ENCODE peak calls at places on chromosome 19, in six cellular contexts. P is IMR-90, W is GM10248, D is ascending aorta, Z is neural crest cell, V is fibroblast of the aortic adventitia. M is an unnamed sample.

GRCh38 chr19:48868196-48868886 is at the start of gene PLEKHA4:
- DNase-seq in V (peak; percentile 57), P (peak; percentile 49), W (no peak), Z (no peak), D (peak; percentile 90), M (peak; percentile 58)

GRCh38 chr19:536881-537404 is 5.4 kb downstream of the CDC34 start:
- DNase-seq in D (no peak), Z (no peak), W (no peak), P (no peak), V (no peak), M (no peak)

GRCh38 chr19:24053601-24054000 is 33.4 kb upstream of the ZNF254 start:
- DNase-seq in P (no peak), V (no peak), D (no peak), Z (no peak), W (no peak), M (no peak)

GRCh38 chr19:49498475-49498874 is 2.2 kb downstream of the RPS11 start:
- DNase-seq in Z (no peak), D (no peak), P (no peak), V (no peak), W (no peak), M (no peak)

GRCh38 chr19:12527034-12527836 is 24.0 kb downstream of the ZNF564 start:
- DNase-seq in Z (no peak), P (peak; percentile 41), W (no peak), D (no peak), V (peak; percentile 36), M (peak; percentile 55)

GRCh38 chr19:33671211-33671610 is 49.5 kb downstream of the CHST8 start:
- DNase-seq in W (no peak), D (no peak), V (no peak), P (no peak), Z (no peak), M (no peak)

GRCh38 chr19:31821346-31821745 is 472.1 kb upstream of the TSHZ3 start:
- DNase-seq in V (no peak), Z (no peak), W (no peak), D (no peak), P (no peak), M (no peak)

GRCh38 chr19:41821003-41821735 is 23.3 kb downstream of the LYPD4 start:
- DNase-seq in Z (peak; percentile 14), D (no peak), V (peak; percentile 26), W (peak; percentile 83), P (peak; percentile 15), M (peak; percentile 41)

GRCh38 chr19:15248648-15249559 is 16.7 kb upstream of the EPHX3 start:
- DNase-seq in W (no peak), Z (no peak), P (peak; percentile 91), D (peak; percentile 96), V (peak; percentile 91), M (peak; percentile 91)

GRCh38 chr19:55536951-55537740 is at the start of gene SBK2:
- DNase-seq in V (no peak), P (no peak), Z (peak; percentile 48), D (no peak), W (no peak), M (no peak)

GRCh38 chr19:41993612-41994483 is at the start of gene ATP1A3:
- DNase-seq in Z (peak; percentile 51), W (peak; percentile 82), D (no peak), P (peak; percentile 21), V (peak; percentile 38), M (peak; percentile 27)

GRCh38 chr19:35151273-35152065 is 3.1 kb upstream of the FXYD5 start:
- DNase-seq in W (no peak), D (no peak), V (no peak), Z (no peak), P (no peak), M (no peak)

GRCh38 chr19:2609389-2610116 is 92.9 kb downstream of the GNG7 start:
- DNase-seq in Z (no peak), P (no peak), D (peak; percentile 60), W (no peak), V (no peak), M (no peak)

GRCh38 chr19:2610637-2611482 is 91.6 kb downstream of the GNG7 start:
- DNase-seq in P (peak; percentile 94), W (peak; percentile 72), D (peak; percentile 97), V (peak; percentile 98), Z (peak; percentile 98), M (peak; percentile 96)

GRCh38 chr19:2611483-2612464 is 90.7 kb downstream of the GNG7 start:
- DNase-seq in Z (no peak), V (no peak), D (no peak), W (no peak), P (no peak), M (no peak)

GRCh38 chr19:2607712-2608601 is 94.5 kb downstream of the GNG7 start:
- DNase-seq in W (peak; percentile 71), D (peak; percentile 63), V (no peak), Z (no peak), P (no peak), M (no peak)

GRCh38 chr19:2608602-2608922 is 93.9 kb downstream of the GNG7 start:
- DNase-seq in P (no peak), V (no peak), Z (no peak), D (no peak), W (no peak), M (no peak)
- TF ChIP-seq CTCF in P (no peak), V (no peak), Z (no peak), D (no peak), W (no peak), M (no peak)

DNA sequence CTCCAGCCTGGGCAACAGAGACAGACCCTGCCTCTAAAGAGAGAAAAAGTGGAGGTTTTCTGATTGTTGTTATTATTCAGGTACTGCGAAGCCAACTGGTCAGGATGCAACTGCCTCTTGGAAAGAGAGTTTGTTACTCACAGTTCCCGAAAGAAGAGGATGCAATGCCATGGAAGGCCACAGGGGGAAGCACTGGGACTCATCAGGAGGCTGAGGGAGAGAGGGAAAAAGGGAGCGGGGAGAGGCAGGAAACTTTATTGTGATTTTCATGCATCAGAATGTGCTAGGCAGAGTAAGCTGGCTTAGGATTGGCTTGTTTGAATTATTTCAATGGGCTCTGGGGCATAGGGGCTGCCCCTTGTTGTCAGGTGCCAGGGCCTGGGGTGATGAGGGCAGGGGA is 27.6 kb downstream of the MYO9B start:
- DNase-seq in Z (peak; percentile 31), V (peak; percentile 47), W (no peak), P (peak; percentile 45), D (no peak), M (peak; percentile 60)
- TF ChIP-seq CTCF in Z (peak; percentile 61), V (peak; percentile 79), W (peak; percentile 32), P (peak; percentile 50), D (peak; percentile 35), M (peak; percentile 73)

DNA sequence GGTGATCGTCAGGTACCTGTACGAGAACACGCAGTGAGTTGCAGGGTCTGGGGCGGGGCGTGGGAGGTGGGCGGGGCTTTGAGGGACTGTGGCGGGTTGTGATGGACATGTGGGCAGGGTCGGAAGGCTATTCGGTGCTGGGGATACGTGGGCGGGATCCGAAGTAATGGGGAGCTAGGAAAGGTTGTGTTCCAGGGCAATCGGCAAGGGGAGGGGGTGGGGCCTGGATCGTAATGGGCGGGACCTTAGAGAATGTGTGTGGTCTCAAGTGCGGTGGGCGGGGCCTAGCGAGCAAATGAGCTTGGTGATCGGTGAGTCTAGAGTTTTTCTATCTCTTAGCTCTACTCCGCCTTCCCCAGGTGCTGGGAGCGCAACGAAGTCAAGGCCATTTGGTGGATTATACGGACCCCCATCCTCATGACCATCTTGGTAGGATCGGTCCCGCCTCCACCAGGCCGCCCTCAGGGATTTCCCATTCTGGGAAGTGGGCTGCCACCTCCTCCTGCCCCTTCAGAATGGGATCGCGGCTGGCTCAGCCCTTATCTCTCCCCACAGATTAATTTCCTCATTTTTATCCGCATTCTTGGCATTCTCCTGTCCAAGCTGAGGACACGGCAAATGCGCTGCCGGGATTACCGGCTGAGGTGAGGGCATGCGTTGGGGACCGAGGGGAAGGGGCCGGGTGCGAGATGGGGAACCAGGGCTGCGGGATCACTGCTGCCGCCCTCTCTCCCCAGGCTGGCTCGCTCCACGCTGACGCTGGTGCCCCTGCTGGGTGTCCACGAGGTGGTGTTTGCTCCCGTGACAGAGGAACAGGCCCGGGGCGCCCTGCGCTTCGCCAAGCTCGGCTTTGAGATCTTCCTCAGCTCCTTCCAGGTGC is 9.6 kb downstream of the GIPR start:
- DNase-seq in P (peak; percentile 62), Z (peak; percentile 53), D (peak; percentile 76), V (peak; percentile 57), W (peak; percentile 89), M (peak; percentile 90)
- TF ChIP-seq CTCF in P (no peak), Z (peak; percentile 44), D (no peak), V (no peak), W (no peak), M (no peak)

DNA sequence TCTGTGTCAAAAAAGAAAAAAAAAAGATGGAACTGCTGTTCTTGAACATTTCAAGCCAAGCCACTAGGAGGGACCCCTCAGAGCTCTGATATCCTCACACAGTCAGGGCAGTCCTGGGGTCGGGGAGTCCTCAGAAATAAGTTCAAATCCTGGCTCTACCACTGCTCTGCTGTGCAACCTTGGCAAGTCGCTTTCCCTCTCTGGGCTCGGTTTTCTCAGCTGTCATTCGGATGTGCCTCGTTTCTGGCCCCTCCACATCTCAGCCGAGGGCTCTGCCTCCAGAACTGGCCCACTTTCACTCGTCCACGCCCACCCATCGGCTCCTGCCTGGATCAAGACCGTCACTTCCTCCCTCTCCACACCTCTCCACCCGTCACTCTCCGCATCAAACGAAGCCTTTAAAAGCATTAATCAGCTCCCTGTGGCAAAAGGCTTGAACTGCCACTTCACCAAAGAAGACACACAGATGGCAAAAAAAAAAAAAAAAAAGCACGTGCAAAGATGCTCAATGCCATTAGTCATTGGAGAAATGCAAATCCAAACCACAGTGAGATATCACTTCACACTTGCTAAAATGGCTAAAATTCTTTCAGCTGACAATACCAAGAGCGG is 7.4 kb upstream of the ZNRF4 start:
- DNase-seq in W (no peak), D (no peak), P (no peak), Z (no peak), V (no peak), M (no peak)
- TF ChIP-seq CTCF in W (no peak), D (no peak), P (no peak), Z (no peak), V (no peak), M (no peak)

GRCh38 chr19:3671680-3672574 is 28.3 kb downstream of the PIP5K1C start:
- DNase-seq in V (peak; percentile 25), Z (no peak), W (peak; percentile 60), P (peak; percentile 20), D (no peak), M (peak; percentile 45)
- TF ChIP-seq CTCF in V (peak; percentile 13), Z (no peak), W (no peak), P (peak; percentile 28), D (peak; percentile 24), M (peak; percentile 23)

GRCh38 chr19:51607920-51608562 is 22.2 kb downstream of the SIGLEC5 start:
- DNase-seq in V (peak; percentile 73), Z (peak; percentile 93), P (peak; percentile 70), W (peak; percentile 54), D (peak; percentile 80), M (peak; percentile 85)
- TF ChIP-seq CTCF in V (peak; percentile 76), Z (peak; percentile 73), P (peak; percentile 76), W (peak; percentile 74), D (peak; percentile 23), M (peak; percentile 87)

GRCh38 chr19:10719466-10719961 is 1.6 kb downstream of the DNM2 start:
- DNase-seq in W (no peak), D (no peak), V (no peak), P (no peak), Z (no peak), M (no peak)

GRCh38 chr19:10717356-10718204 is at the start of gene DNM2:
- DNase-seq in P (peak; percentile 100), Z (peak; percentile 99), W (peak; percentile 97), D (peak; percentile 100), V (peak; percentile 100), M (peak; percentile 100)

GRCh38 chr19:10718205-10719196 is 622 bp downstream of the DNM2 start:
- DNase-seq in Z (peak; percentile 29), P (peak; percentile 28), V (peak; percentile 25), W (peak; percentile 55), D (no peak), M (peak; percentile 31)

GRCh38 chr19:10720607-10721125 is 2.8 kb downstream of the DNM2 start:
- DNase-seq in D (no peak), Z (no peak), V (no peak), W (no peak), P (no peak), M (no peak)

GRCh38 chr19:10717054-10717355 is 874 bp upstream of the DNM2 start:
- DNase-seq in P (no peak), Z (no peak), V (no peak), D (no peak), W (no peak), M (no peak)
- TF ChIP-seq CTCF in P (no peak), Z (no peak), V (no peak), D (no peak), W (no peak), M (no peak)